ENCODE peak calls at places on chromosome X, in ten cellular contexts. One of them, this sample, is unnamed. For H3K4me1, the result is how much of the 10 kb centered on the place peaks cover.

GRCh38 chrX:42755820-42756219 is 22.1 kb downstream of the PPP1R2C start:
- DNase-seq in endodermal cell: no peak
- DNase-seq in GM23248: peak
- DNase-seq in esophagus squamous epithelium: no peak
- DNase-seq in lung: peak
- DNase-seq in stomach: no peak
- DNase-seq in suprapubic skin: peak
- DNase-seq in fibroblast of lung: peak
- DNase-seq in SJCRH30: no peak
- DNase-seq in aorta: peak
- DNase-seq in this sample: no peak

GRCh38 chrX:41180194-41180902 is 95.1 kb downstream of the USP9X start:
- DNase-seq in endodermal cell: peak
- DNase-seq in GM23248: peak
- DNase-seq in esophagus squamous epithelium: no peak
- DNase-seq in lung: peak
- DNase-seq in stomach: peak
- DNase-seq in suprapubic skin: no peak
- DNase-seq in fibroblast of lung: peak
- DNase-seq in SJCRH30: peak
- DNase-seq in aorta: no peak
- DNase-seq in this sample: no peak

GRCh38 chrX:123083924-123084323 is 100.2 kb upstream of the GRIA3 start:
- DNase-seq in endodermal cell: no peak
- DNase-seq in GM23248: peak
- DNase-seq in esophagus squamous epithelium: no peak
- DNase-seq in lung: no peak
- DNase-seq in stomach: no peak
- DNase-seq in suprapubic skin: no peak
- DNase-seq in fibroblast of lung: no peak
- DNase-seq in SJCRH30: no peak
- DNase-seq in aorta: no peak
- DNase-seq in this sample: no peak

GRCh38 chrX:21798677-21799219 is 40.7 kb upstream of the MBTPS2 start:
- DNase-seq in endodermal cell: no peak
- DNase-seq in GM23248: peak
- DNase-seq in esophagus squamous epithelium: no peak
- DNase-seq in lung: no peak
- DNase-seq in stomach: peak
- DNase-seq in suprapubic skin: no peak
- DNase-seq in fibroblast of lung: peak
- DNase-seq in SJCRH30: peak
- DNase-seq in aorta: no peak
- DNase-seq in this sample: no peak

GRCh38 chrX:72050011-72050410 is 81.7 kb downstream of the RTL5 start:
- DNase-seq in endodermal cell: peak
- DNase-seq in GM23248: peak
- DNase-seq in esophagus squamous epithelium: no peak
- DNase-seq in lung: no peak
- DNase-seq in stomach: no peak
- DNase-seq in suprapubic skin: no peak
- DNase-seq in fibroblast of lung: no peak
- DNase-seq in SJCRH30: no peak
- DNase-seq in aorta: no peak
- DNase-seq in this sample: no peak

GRCh38 chrX:70434914-70435586 is 9.6 kb upstream of the DLG3 start:
- DNase-seq in endodermal cell: no peak
- DNase-seq in GM23248: peak
- DNase-seq in esophagus squamous epithelium: no peak
- DNase-seq in lung: no peak
- DNase-seq in stomach: peak
- DNase-seq in suprapubic skin: no peak
- DNase-seq in fibroblast of lung: peak
- DNase-seq in SJCRH30: peak
- DNase-seq in aorta: no peak
- DNase-seq in this sample: no peak

GRCh38 chrX:78838709-78839108 is 91.2 kb downstream of the LPAR4 start:
- DNase-seq in endodermal cell: peak
- DNase-seq in GM23248: no peak
- DNase-seq in esophagus squamous epithelium: no peak
- DNase-seq in lung: no peak
- DNase-seq in stomach: no peak
- DNase-seq in suprapubic skin: no peak
- DNase-seq in fibroblast of lung: no peak
- DNase-seq in SJCRH30: no peak
- DNase-seq in aorta: no peak
- DNase-seq in this sample: no peak

GRCh38 chrX:21479695-21480280 is 105.6 kb downstream of the CNKSR2 start:
- DNase-seq in endodermal cell: peak
- DNase-seq in GM23248: peak
- DNase-seq in esophagus squamous epithelium: no peak
- DNase-seq in lung: no peak
- DNase-seq in stomach: no peak
- DNase-seq in suprapubic skin: no peak
- DNase-seq in fibroblast of lung: peak
- DNase-seq in SJCRH30: peak
- DNase-seq in aorta: no peak
- DNase-seq in this sample: peak

GRCh38 chrX:150258463-150259430 is 104.4 kb upstream of the MAMLD1 start:
- DNase-seq in endodermal cell: peak
- DNase-seq in GM23248: peak
- DNase-seq in esophagus squamous epithelium: no peak
- DNase-seq in lung: peak
- DNase-seq in stomach: no peak
- DNase-seq in suprapubic skin: no peak
- DNase-seq in fibroblast of lung: peak
- DNase-seq in SJCRH30: no peak
- DNase-seq in aorta: no peak
- DNase-seq in this sample: no peak

GRCh38 chrX:35919536-35920309 is at the start of gene CFAP47:
- DNase-seq in endodermal cell: peak
- DNase-seq in GM23248: no peak
- DNase-seq in esophagus squamous epithelium: no peak
- DNase-seq in lung: peak
- DNase-seq in stomach: peak
- DNase-seq in suprapubic skin: no peak
- DNase-seq in fibroblast of lung: peak
- DNase-seq in SJCRH30: peak
- DNase-seq in aorta: peak
- DNase-seq in this sample: no peak

GRCh38 chrX:67720344-67720743 is 176.5 kb downstream of the AR start:
- DNase-seq in endodermal cell: no peak
- DNase-seq in GM23248: no peak
- DNase-seq in esophagus squamous epithelium: no peak
- DNase-seq in lung: no peak
- DNase-seq in stomach: no peak
- DNase-seq in suprapubic skin: no peak
- DNase-seq in fibroblast of lung: no peak
- DNase-seq in SJCRH30: no peak
- DNase-seq in aorta: no peak
- DNase-seq in this sample: no peak

GRCh38 chrX:88135735-88136134 is 611.3 kb upstream of the CPXCR1 start:
- DNase-seq in endodermal cell: no peak
- DNase-seq in GM23248: peak
- DNase-seq in esophagus squamous epithelium: no peak
- DNase-seq in lung: no peak
- DNase-seq in stomach: no peak
- DNase-seq in suprapubic skin: no peak
- DNase-seq in fibroblast of lung: no peak
- DNase-seq in SJCRH30: peak
- DNase-seq in aorta: no peak
- DNase-seq in this sample: no peak

GRCh38 chrX:53283099-53283498 is 1.7 kb upstream of the IQSEC2 start:
- DNase-seq in endodermal cell: no peak
- DNase-seq in GM23248: no peak
- DNase-seq in esophagus squamous epithelium: no peak
- DNase-seq in lung: no peak
- DNase-seq in stomach: no peak
- DNase-seq in suprapubic skin: no peak
- DNase-seq in fibroblast of lung: no peak
- DNase-seq in SJCRH30: no peak
- DNase-seq in aorta: no peak
- DNase-seq in this sample: no peak

GRCh38 chrX:53284684-53285447 is 3.5 kb upstream of the IQSEC2 start:
- DNase-seq in endodermal cell: peak
- DNase-seq in GM23248: peak
- DNase-seq in esophagus squamous epithelium: no peak
- DNase-seq in lung: peak
- DNase-seq in stomach: peak
- DNase-seq in suprapubic skin: peak
- DNase-seq in fibroblast of lung: peak
- DNase-seq in SJCRH30: peak
- DNase-seq in aorta: peak
- DNase-seq in this sample: peak

GRCh38 chrX:53287493-53288138 is 6.2 kb upstream of the IQSEC2 start:
- DNase-seq in endodermal cell: no peak
- DNase-seq in GM23248: peak
- DNase-seq in esophagus squamous epithelium: no peak
- DNase-seq in lung: no peak
- DNase-seq in stomach: peak
- DNase-seq in suprapubic skin: peak
- DNase-seq in fibroblast of lung: peak
- DNase-seq in SJCRH30: peak
- DNase-seq in aorta: peak
- DNase-seq in this sample: no peak

GRCh38 chrX:53283567-53283966 is 2.2 kb upstream of the IQSEC2 start:
- DNase-seq in endodermal cell: no peak
- DNase-seq in GM23248: no peak
- DNase-seq in esophagus squamous epithelium: no peak
- DNase-seq in lung: no peak
- DNase-seq in stomach: no peak
- DNase-seq in suprapubic skin: no peak
- DNase-seq in fibroblast of lung: no peak
- DNase-seq in SJCRH30: no peak
- DNase-seq in aorta: no peak
- DNase-seq in this sample: no peak

GRCh38 chrX:53285591-53285990 is 4.2 kb upstream of the IQSEC2 start:
- DNase-seq in endodermal cell: no peak
- DNase-seq in GM23248: no peak
- DNase-seq in esophagus squamous epithelium: no peak
- DNase-seq in lung: no peak
- DNase-seq in stomach: no peak
- DNase-seq in suprapubic skin: no peak
- DNase-seq in fibroblast of lung: no peak
- DNase-seq in SJCRH30: no peak
- DNase-seq in aorta: no peak
- DNase-seq in this sample: no peak
- H3K4me1 ChIP-seq in endodermal cell: under half
- H3K4me1 ChIP-seq in GM23248: under half
- H3K4me1 ChIP-seq in esophagus squamous epithelium: half or more
- H3K4me1 ChIP-seq in lung: under half
- H3K4me1 ChIP-seq in stomach: under half
- H3K4me1 ChIP-seq in suprapubic skin: under half
- H3K4me1 ChIP-seq in fibroblast of lung: under half
- H3K4me1 ChIP-seq in SJCRH30: under half
- H3K4me1 ChIP-seq in aorta: under half
- H3K4me1 ChIP-seq in this sample: under half

DNA sequence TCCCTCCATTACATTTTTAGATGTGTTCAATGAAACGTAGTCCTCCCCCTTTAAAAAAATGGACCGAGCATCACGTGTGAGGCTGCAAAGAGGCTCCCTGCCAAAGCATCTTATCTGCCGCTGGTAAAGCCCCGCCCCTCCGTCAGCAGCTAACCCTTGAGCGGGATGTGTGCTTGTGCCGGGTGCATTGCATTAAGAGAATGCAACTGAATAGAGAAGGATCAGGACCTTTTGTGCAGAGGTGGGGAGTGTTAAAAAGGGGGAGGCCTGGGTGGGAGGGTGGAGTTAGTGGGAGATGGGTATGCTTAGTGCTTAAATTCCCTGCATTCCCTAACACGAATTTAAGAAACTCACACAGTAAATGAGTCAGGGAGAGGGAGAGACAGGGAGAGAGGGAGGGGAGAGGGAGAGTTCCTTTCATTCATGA is 66.0 kb downstream of the TBL1X start:
- DNase-seq in endodermal cell: peak
- DNase-seq in GM23248: peak
- DNase-seq in esophagus squamous epithelium: no peak
- DNase-seq in lung: peak
- DNase-seq in stomach: peak
- DNase-seq in suprapubic skin: no peak
- DNase-seq in fibroblast of lung: peak
- DNase-seq in SJCRH30: peak
- DNase-seq in aorta: peak
- DNase-seq in this sample: peak
- H3K4me1 ChIP-seq in endodermal cell: under half
- H3K4me1 ChIP-seq in GM23248: under half
- H3K4me1 ChIP-seq in esophagus squamous epithelium: under half
- H3K4me1 ChIP-seq in lung: under half
- H3K4me1 ChIP-seq in stomach: under half
- H3K4me1 ChIP-seq in suprapubic skin: under half
- H3K4me1 ChIP-seq in fibroblast of lung: under half
- H3K4me1 ChIP-seq in SJCRH30: under half
- H3K4me1 ChIP-seq in aorta: under half
- H3K4me1 ChIP-seq in this sample: under half

GRCh38 chrX:134691453-134691852 is 33.2 kb upstream of the PLAC1 start:
- DNase-seq in endodermal cell: no peak
- DNase-seq in GM23248: no peak
- DNase-seq in esophagus squamous epithelium: no peak
- DNase-seq in lung: no peak
- DNase-seq in stomach: no peak
- DNase-seq in suprapubic skin: no peak
- DNase-seq in fibroblast of lung: no peak
- DNase-seq in SJCRH30: no peak
- DNase-seq in aorta: no peak
- DNase-seq in this sample: no peak
- H3K4me1 ChIP-seq in endodermal cell: under half
- H3K4me1 ChIP-seq in GM23248: half or more
- H3K4me1 ChIP-seq in esophagus squamous epithelium: under half
- H3K4me1 ChIP-seq in lung: under half
- H3K4me1 ChIP-seq in stomach: under half
- H3K4me1 ChIP-seq in suprapubic skin: under half
- H3K4me1 ChIP-seq in fibroblast of lung: under half
- H3K4me1 ChIP-seq in SJCRH30: under half
- H3K4me1 ChIP-seq in aorta: under half
- H3K4me1 ChIP-seq in this sample: under half

GRCh38 chrX:1554469-1555210 is 17.7 kb upstream of the P2RY8 start:
- DNase-seq in endodermal cell: no peak
- DNase-seq in GM23248: no peak
- DNase-seq in esophagus squamous epithelium: no peak
- DNase-seq in lung: no peak
- DNase-seq in stomach: peak
- DNase-seq in suprapubic skin: peak
- DNase-seq in fibroblast of lung: no peak
- DNase-seq in SJCRH30: no peak
- DNase-seq in aorta: no peak
- DNase-seq in this sample: peak

GRCh38 chrX:1555370-1555769 is 18.4 kb upstream of the P2RY8 start:
- DNase-seq in endodermal cell: no peak
- DNase-seq in GM23248: no peak
- DNase-seq in esophagus squamous epithelium: no peak
- DNase-seq in lung: no peak
- DNase-seq in stomach: peak
- DNase-seq in suprapubic skin: peak
- DNase-seq in fibroblast of lung: no peak
- DNase-seq in SJCRH30: no peak
- DNase-seq in aorta: no peak
- DNase-seq in this sample: no peak

GRCh38 chrX:1546601-1547275 is 9.8 kb upstream of the P2RY8 start:
- DNase-seq in endodermal cell: no peak
- DNase-seq in GM23248: no peak
- DNase-seq in esophagus squamous epithelium: no peak
- DNase-seq in lung: no peak
- DNase-seq in stomach: peak
- DNase-seq in suprapubic skin: peak
- DNase-seq in fibroblast of lung: no peak
- DNase-seq in SJCRH30: no peak
- DNase-seq in aorta: no peak
- DNase-seq in this sample: no peak

GRCh38 chrX:1551959-1552546 is 15.1 kb upstream of the P2RY8 start:
- DNase-seq in endodermal cell: no peak
- DNase-seq in GM23248: no peak
- DNase-seq in esophagus squamous epithelium: no peak
- DNase-seq in lung: no peak
- DNase-seq in stomach: no peak
- DNase-seq in suprapubic skin: no peak
- DNase-seq in fibroblast of lung: no peak
- DNase-seq in SJCRH30: no peak
- DNase-seq in aorta: no peak
- DNase-seq in this sample: no peak
- H3K4me1 ChIP-seq in endodermal cell: under half
- H3K4me1 ChIP-seq in GM23248: under half
- H3K4me1 ChIP-seq in esophagus squamous epithelium: under half
- H3K4me1 ChIP-seq in lung: under half
- H3K4me1 ChIP-seq in stomach: under half
- H3K4me1 ChIP-seq in suprapubic skin: under half
- H3K4me1 ChIP-seq in fibroblast of lung: under half
- H3K4me1 ChIP-seq in SJCRH30: under half
- H3K4me1 ChIP-seq in aorta: under half
- H3K4me1 ChIP-seq in this sample: under half